ENCODE peak calls at places on chromosomes 12 and 14, in six cellular contexts. N is sigmoid colon; C is NCI-H1105 treated with DMSO at 0.1 percent for 48 hours; E is astrocyte; O is amygdala; H is central memory CD4-positive, alpha-beta T cell. M is an unnamed sample.

GRCh38 chr14:94180655-94181271 is 6.6 kb downstream of the PPP4R4 start:
- DNase-seq in N (no peak), C (peak; percentile 69), E (peak; percentile 4), O (no peak), H (peak; percentile 69), M (no peak)

GRCh38 chr14:97206948-97207347 is 409.8 kb downstream of the VRK1 start:
- DNase-seq in N (no peak), C (no peak), E (no peak), O (no peak), H (no peak), M (no peak)

GRCh38 chr12:109999983-110000505 is 814 bp downstream of the ANKRD13A start:
- DNase-seq in N (no peak), C (no peak), E (peak; percentile 45), O (no peak), H (no peak), M (no peak)

GRCh38 chr14:101501341-101501740 is 60.0 kb upstream of the DIO3 start:
- DNase-seq in N (peak; percentile 28), C (no peak), E (no peak), O (no peak), H (no peak), M (peak; percentile 28)

GRCh38 chr12:112812598-112813406 is 21.3 kb downstream of the RPH3A start:
- DNase-seq in N (no peak), C (no peak), E (no peak), O (no peak), H (no peak), M (no peak)

GRCh38 chr12:77166711-77167110 is 101.3 kb upstream of the E2F7 start:
- DNase-seq in N (no peak), C (no peak), E (peak; percentile 29), O (no peak), H (no peak), M (no peak)

GRCh38 chr14:69093551-69094421 is 59.1 kb downstream of the DCAF5 start:
- DNase-seq in N (no peak), C (no peak), E (peak; percentile 74), O (no peak), H (no peak), M (no peak)

GRCh38 chr12:132481345-132481744 is 8.6 kb upstream of the FBRSL1 start:
- DNase-seq in N (no peak), C (no peak), E (no peak), O (no peak), H (no peak), M (no peak)

GRCh38 chr14:37515761-37516160 is 79.3 kb downstream of the FOXA1 start:
- DNase-seq in N (no peak), C (no peak), E (no peak), O (no peak), H (no peak), M (no peak)

GRCh38 chr14:94177806-94178205 is 3.7 kb downstream of the PPP4R4 start:
- DNase-seq in N (no peak), C (no peak), E (no peak), O (no peak), H (no peak), M (no peak)

GRCh38 chr12:12560587-12561304 is 1.9 kb downstream of the DUSP16 start:
- DNase-seq in N (peak; percentile 81), C (peak; percentile 63), E (peak; percentile 81), O (no peak), H (peak; percentile 87), M (no peak)

GRCh38 chr12:8698830-8699330 is 1.1 kb downstream of the RIMKLB start:
- DNase-seq in N (no peak), C (no peak), E (peak; percentile 30), O (no peak), H (no peak), M (no peak)

GRCh38 chr14:22836301-22837058 is at the start of gene MMP14:
- DNase-seq in N (peak; percentile 94), C (peak; percentile 39), E (peak; percentile 81), O (peak; percentile 18), H (no peak), M (peak; percentile 80)

GRCh38 chr14:100677925-100678765 is 48.5 kb upstream of the DLK1 start:
- DNase-seq in N (peak; percentile 83), C (peak; percentile 21), E (peak; percentile 58), O (peak; percentile 70), H (no peak), M (no peak)

GRCh38 chr14:65224799-65225198 is 122.5 kb upstream of the MAX start:
- DNase-seq in N (no peak), C (peak; percentile 11), E (no peak), O (peak; percentile 55), H (no peak), M (no peak)

GRCh38 chr14:71143391-71144290 is 236.4 kb downstream of the PCNX1 start:
- DNase-seq in N (no peak), C (no peak), E (peak; percentile 94), O (no peak), H (peak; percentile 57), M (peak; percentile 94)

GRCh38 chr14:93430319-93430801 is 379 bp upstream of the UNC79 start:
- DNase-seq in N (no peak), C (peak; percentile 86), E (peak; percentile 16), O (peak; percentile 54), H (no peak), M (peak; percentile 52)

GRCh38 chr12:46364777-46365580 is 7.6 kb downstream of the SLC38A2 start:
- DNase-seq in N (peak; percentile 82), C (no peak), E (peak; percentile 83), O (no peak), H (no peak), M (no peak)

GRCh38 chr14:75450381-75451276 is 22.8 kb downstream of the JDP2 start:
- DNase-seq in N (peak; percentile 84), C (no peak), E (peak; percentile 37), O (peak; percentile 18), H (no peak), M (peak; percentile 88)

GRCh38 chr14:68451676-68452387 is 341.0 kb downstream of the ZFP36L1 start:
- DNase-seq in N (peak; percentile 74), C (no peak), E (no peak), O (no peak), H (no peak), M (no peak)

GRCh38 chr14:99562848-99563748 is 40.9 kb downstream of the CCDC85C start:
- DNase-seq in N (peak; percentile 96), C (no peak), E (peak; percentile 81), O (peak; percentile 81), H (no peak), M (peak; percentile 93)

GRCh38 chr14:44981198-44981597 is 19.2 kb downstream of the TOGARAM1 start:
- DNase-seq in N (no peak), C (peak; percentile 43), E (no peak), O (no peak), H (no peak), M (no peak)

GRCh38 chr12:93497456-93497855 is 30.1 kb downstream of the MRPL42 start:
- DNase-seq in N (no peak), C (no peak), E (no peak), O (no peak), H (no peak), M (no peak)

GRCh38 chr14:103151270-103151933 is 28.1 kb downstream of the TNFAIP2 start:
- DNase-seq in N (no peak), C (no peak), E (no peak), O (no peak), H (no peak), M (no peak)

GRCh38 chr12:52713960-52714886 is 10.9 kb upstream of the KRT77 start:
- DNase-seq in N (no peak), C (no peak), E (no peak), O (no peak), H (no peak), M (no peak)

GRCh38 chr14:70886421-70887206 is 20.6 kb upstream of the PCNX1 start:
- DNase-seq in N (no peak), C (no peak), E (no peak), O (peak; percentile 0), H (peak; percentile 60), M (no peak)

GRCh38 chr14:45649051-45649450 is 396.0 kb upstream of the MIS18BP1 start:
- DNase-seq in N (no peak), C (no peak), E (no peak), O (no peak), H (no peak), M (no peak)

GRCh38 chr12:67019070-67019469 is 250.1 kb upstream of the CAND1 start:
- DNase-seq in N (no peak), C (no peak), E (peak; percentile 51), O (no peak), H (no peak), M (no peak)

GRCh38 chr12:26939953-26940352 is 1.7 kb downstream of the FGFR1OP2 start:
- DNase-seq in N (no peak), C (no peak), E (no peak), O (no peak), H (no peak), M (no peak)

GRCh38 chr14:101130861-101131260 is 227.3 kb upstream of the RTL1 start:
- DNase-seq in N (no peak), C (no peak), E (no peak), O (no peak), H (no peak), M (no peak)

GRCh38 chr12:47033081-47033480 is 46.3 kb upstream of the PCED1B start:
- DNase-seq in N (peak; percentile 82), C (no peak), E (no peak), O (no peak), H (no peak), M (no peak)

M was measured in RWPE2.